ENCODE peak calls at places on chromosomes 12 and 14, in four cellular contexts. A, K, Z and T are unnamed samples. For H3K27me3, the result is how much of the 10 kb centered on the place peaks cover.

GRCh38 chr14:64834965-64835364 is 44.7 kb downstream of the SPTB start:
- DNase-seq in A (no peak), K (no peak), Z (no peak), T (no peak)

GRCh38 chr14:83568141-83568540 is 1961.8 kb upstream of the FLRT2 start:
- DNase-seq in A (no peak), K (no peak), Z (no peak), T (no peak)

GRCh38 chr12:118307069-118307954 is 65.4 kb downstream of the TAOK3 start:
- DNase-seq in A (peak), K (no peak), Z (no peak), T (peak)

GRCh38 chr14:54881235-54881760 is 21.3 kb downstream of the GCH1 start:
- DNase-seq in A (peak), K (no peak), Z (no peak), T (no peak)

GRCh38 chr12:84786622-84787021 is 126.0 kb downstream of the SLC6A15 start:
- DNase-seq in A (no peak), K (no peak), Z (no peak), T (no peak)

GRCh38 chr12:125100551-125101434 is 35.6 kb downstream of the AACS start:
- DNase-seq in A (no peak), K (no peak), Z (no peak), T (no peak)

GRCh38 chr12:74891276-74891675 is 318.4 kb downstream of the KCNC2 start:
- DNase-seq in A (no peak), K (no peak), Z (no peak), T (no peak)

GRCh38 chr14:67987596-67987995 is 168.0 kb downstream of the RAD51B start:
- DNase-seq in A (no peak), K (no peak), Z (no peak), T (peak)

GRCh38 chr12:104411826-104412626 is 44.7 kb upstream of the CHST11 start:
- DNase-seq in A (no peak), K (no peak), Z (no peak), T (no peak)

GRCh38 chr12:114342651-114343050 is 63.3 kb downstream of the TBX5 start:
- DNase-seq in A (no peak), K (no peak), Z (no peak), T (no peak)

GRCh38 chr14:52235866-52236510 is 31.5 kb upstream of the PTGDR start:
- DNase-seq in A (no peak), K (no peak), Z (no peak), T (no peak)

GRCh38 chr14:63654346-63654745 is 12.7 kb upstream of the WDR89 start:
- DNase-seq in A (no peak), K (no peak), Z (no peak), T (no peak)

GRCh38 chr12:75738486-75738885 is 227.1 kb upstream of the KRR1 start:
- DNase-seq in A (peak), K (no peak), Z (no peak), T (no peak)

GRCh38 chr12:95518976-95519375 is 32.3 kb downstream of the USP44 start:
- DNase-seq in A (no peak), K (no peak), Z (no peak), T (no peak)

GRCh38 chr12:122830517-122831214 is 4.6 kb upstream of the HIP1R start:
- DNase-seq in A (no peak), K (no peak), Z (peak), T (no peak)

GRCh38 chr14:26833777-26834176 is 235.9 kb upstream of the NOVA1 start:
- DNase-seq in A (no peak), K (no peak), Z (no peak), T (no peak)

GRCh38 chr12:17503742-17504141 is 586.3 kb downstream of the RERGL start:
- DNase-seq in A (no peak), K (no peak), Z (no peak), T (no peak)

GRCh38 chr14:21059842-21060589 is 2.4 kb downstream of the RNASE8 start:
- DNase-seq in A (no peak), K (no peak), Z (no peak), T (no peak)

GRCh38 chr12:101767537-101767936 is 28.3 kb upstream of the SYCP3 start:
- DNase-seq in A (no peak), K (no peak), Z (no peak), T (no peak)

GRCh38 chr12:88291498-88292131 is 149.5 kb downstream of the TMTC3 start:
- DNase-seq in A (no peak), K (no peak), Z (no peak), T (no peak)

GRCh38 chr12:46519407-46519806 is 146.8 kb upstream of the SLC38A2 start:
- DNase-seq in A (no peak), K (no peak), Z (no peak), T (no peak)

GRCh38 chr12:109139791-109140190 is 23.4 kb downstream of the ACACB start:
- DNase-seq in A (no peak), K (no peak), Z (no peak), T (no peak)

GRCh38 chr14:105059917-105060565 is 5.2 kb downstream of the GPR132 start:
- DNase-seq in A (peak), K (no peak), Z (no peak), T (no peak)

GRCh38 chr14:69485701-69486100 is 1.2 kb downstream of the PLEKHD1 start:
- DNase-seq in A (no peak), K (peak), Z (no peak), T (no peak)

GRCh38 chr12:59715434-59715833 is 119.6 kb downstream of the SLC16A7 start:
- DNase-seq in A (no peak), K (no peak), Z (no peak), T (no peak)

GRCh38 chr14:23727566-23728335 is 91.6 kb downstream of the DHRS2 start:
- DNase-seq in A (no peak), K (no peak), Z (no peak), T (no peak)

GRCh38 chr14:31244626-31245025 is 37.0 kb upstream of the HECTD1 start:
- DNase-seq in A (no peak), K (no peak), Z (no peak), T (no peak)

GRCh38 chr12:31866523-31866922 is 92.7 kb upstream of the RESF1 start:
- DNase-seq in A (no peak), K (no peak), Z (no peak), T (no peak)

GRCh38 chr12:21065845-21066244 is 65.1 kb upstream of the SLCO1B1 start:
- DNase-seq in A (no peak), K (no peak), Z (no peak), T (no peak)

GRCh38 chr12:75571204-75571603 is 59.8 kb upstream of the KRR1 start:
- DNase-seq in A (no peak), K (no peak), Z (no peak), T (no peak)

GRCh38 chr12:113818833-113819232 is 147.3 kb downstream of the RBM19 start:
- DNase-seq in A (no peak), K (no peak), Z (no peak), T (no peak)

GRCh38 chr12:112645586-112645985 is 146.0 kb upstream of the RPH3A start:
- DNase-seq in A (no peak), K (no peak), Z (no peak), T (no peak)

GRCh38 chr12:105493091-105493615 is 162.7 kb downstream of the C12orf75 start:
- DNase-seq in A (no peak), K (no peak), Z (no peak), T (no peak)

GRCh38 chr14:24080888-24081738 is 9.8 kb downstream of the CPNE6 start:
- DNase-seq in A (peak), K (peak), Z (peak), T (peak)

GRCh38 chr14:90107789-90108188 is 46.0 kb downstream of the KCNK13 start:
- DNase-seq in A (no peak), K (no peak), Z (no peak), T (no peak)

GRCh38 chr14:72478397-72479025 is 415.4 kb downstream of the DPF3 start:
- DNase-seq in A (no peak), K (no peak), Z (no peak), T (no peak)

GRCh38 chr12:6927379-6927991 is at the start of gene ATN1:
- DNase-seq in A (peak), K (peak), Z (peak), T (peak)

GRCh38 chr14:105355850-105356604 is 41.5 kb downstream of the PACS2 start:
- DNase-seq in A (no peak), K (no peak), Z (no peak), T (no peak)

GRCh38 chr14:56821177-56821576 is 10.9 kb upstream of the OTX2 start:
- DNase-seq in A (no peak), K (no peak), Z (no peak), T (no peak)

GRCh38 chr14:56814468-56815074 is 4.3 kb upstream of the OTX2 start:
- DNase-seq in A (no peak), K (no peak), Z (no peak), T (no peak)

GRCh38 chr14:56815301-56815700 is 5.0 kb upstream of the OTX2 start:
- DNase-seq in A (no peak), K (no peak), Z (no peak), T (no peak)

GRCh38 chr14:56816575-56817391 is 6.5 kb upstream of the OTX2 start:
- DNase-seq in A (no peak), K (no peak), Z (no peak), T (no peak)

DNA sequence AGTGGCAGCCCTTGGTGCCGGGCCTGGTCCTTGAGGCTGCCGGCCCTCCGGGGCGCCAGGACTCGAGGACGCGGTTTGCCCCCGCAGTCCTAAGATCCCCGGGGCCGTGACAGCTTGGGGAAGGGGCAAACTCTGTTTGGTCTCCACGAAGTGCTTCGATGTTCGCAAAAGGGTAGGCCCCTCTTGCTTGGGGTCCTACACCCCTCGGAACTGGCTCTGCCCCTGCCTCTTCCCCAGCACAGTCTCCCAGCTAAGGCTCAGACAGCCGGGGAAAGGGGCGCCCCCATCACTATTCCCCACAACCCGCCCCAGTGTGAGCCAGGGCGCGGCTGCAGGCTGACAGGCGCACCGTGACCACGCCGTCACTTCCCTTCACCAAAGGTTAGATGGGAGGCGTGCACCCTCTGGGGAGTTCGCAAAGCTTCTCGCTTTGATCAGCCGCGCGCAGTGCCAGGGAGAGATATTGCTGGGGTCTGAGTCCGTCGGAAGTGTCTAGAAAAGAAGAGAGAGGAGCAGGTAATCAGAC is 7.2 kb upstream of the OTX2 start:
- DNase-seq in A (no peak), K (no peak), Z (no peak), T (no peak)
- H3K27me3 ChIP-seq in A (under half), K (half or more), Z (under half), T (under half)

GRCh38 chr12:53699673-53700015 is 23.8 kb upstream of the ATP5MC2 start:
- DNase-seq in A (no peak), K (no peak), Z (no peak), T (no peak)

GRCh38 chr12:53696655-53697321 is 20.9 kb upstream of the ATP5MC2 start:
- DNase-seq in A (no peak), K (no peak), Z (no peak), T (no peak)

GRCh38 chr12:53700567-53700966 is 24.7 kb upstream of the ATP5MC2 start:
- DNase-seq in A (no peak), K (no peak), Z (no peak), T (no peak)

GRCh38 chr12:53701518-53702264 is 25.6 kb downstream of the CALCOCO1 start:
- DNase-seq in A (peak), K (peak), Z (peak), T (peak)

GRCh38 chr12:53698948-53699672 is 23.2 kb upstream of the ATP5MC2 start:
- DNase-seq in A (no peak), K (no peak), Z (no peak), T (no peak)
- H3K27me3 ChIP-seq in A (under half), K (half or more), Z (under half), T (under half)

GRCh38 chr14:74418031-74418430 is 8.0 kb downstream of the SYNDIG1L start:
- DNase-seq in A (no peak), K (no peak), Z (no peak), T (no peak)

GRCh38 chr14:74417611-74418010 is 8.4 kb downstream of the SYNDIG1L start:
- DNase-seq in A (no peak), K (no peak), Z (no peak), T (no peak)

GRCh38 chr14:74414793-74415437 is 11.1 kb downstream of the SYNDIG1L start:
- DNase-seq in A (no peak), K (no peak), Z (no peak), T (no peak)

GRCh38 chr14:74419086-74419485 is 6.9 kb downstream of the SYNDIG1L start:
- DNase-seq in A (no peak), K (no peak), Z (no peak), T (no peak)

DNA sequence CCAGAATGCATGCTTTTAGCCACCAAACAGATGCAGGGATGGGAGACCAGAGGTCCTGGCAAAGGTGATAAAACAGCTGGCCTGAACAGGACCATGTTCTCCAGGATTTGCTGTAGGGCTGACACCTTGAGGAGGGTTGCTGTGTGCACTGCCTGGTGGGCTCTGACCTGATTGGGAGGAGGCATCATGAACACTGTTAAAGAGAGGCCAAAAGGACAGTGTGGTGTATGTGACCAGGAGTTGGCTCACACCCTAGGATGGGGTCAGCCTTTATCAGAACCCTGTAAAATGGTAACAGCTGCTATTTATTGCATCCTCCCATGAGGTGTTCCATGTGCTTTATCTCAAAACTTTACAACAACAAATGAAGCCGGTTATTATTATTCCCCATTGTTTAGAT is 8.8 kb downstream of the SYNDIG1L start:
- DNase-seq in A (no peak), K (no peak), Z (no peak), T (no peak)
- H3K27me3 ChIP-seq in A (under half), K (under half), Z (under half), T (under half)

GRCh38 chr14:50821471-50822464 is 9.2 kb downstream of the NIN start:
- DNase-seq in A (peak), K (peak), Z (peak), T (no peak)
- H3K27me3 ChIP-seq in A (under half), K (under half), Z (under half), T (under half)

DNA sequence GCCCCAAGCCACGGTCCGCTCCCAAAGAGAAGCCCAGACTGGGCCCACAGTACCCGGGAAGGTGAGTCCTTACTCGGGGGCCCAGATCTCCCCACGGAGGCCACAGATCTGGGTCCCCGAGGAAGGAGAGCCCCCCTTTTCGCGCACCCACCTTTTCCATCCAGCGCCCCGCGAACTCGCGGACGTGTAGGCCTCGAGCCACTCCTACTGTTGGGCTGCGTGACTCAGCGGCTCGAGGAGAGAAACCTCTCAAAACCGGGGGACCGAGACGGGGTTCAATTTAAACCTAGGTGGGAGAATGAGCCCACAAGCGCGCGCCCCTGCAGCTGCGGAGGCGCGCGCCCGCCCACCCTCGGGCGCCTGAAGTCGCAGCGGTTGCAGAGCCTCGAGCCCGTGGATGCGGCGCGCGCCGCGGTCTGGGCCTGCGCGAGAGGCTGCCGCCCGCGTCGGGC is 6.3 kb downstream of the SIX6 start:
- DNase-seq in A (no peak), K (no peak), Z (no peak), T (no peak)
- H3K27me3 ChIP-seq in A (under half), K (half or more), Z (under half), T (under half)

GRCh38 chr14:100549834-100550625 is 37.2 kb downstream of the BEGAIN start:
- DNase-seq in A (no peak), K (no peak), Z (no peak), T (no peak)
- H3K27me3 ChIP-seq in A (under half), K (under half), Z (under half), T (under half)

GRCh38 chr12:111012918-111013317 is 92.5 kb upstream of the MYL2 start:
- DNase-seq in A (no peak), K (no peak), Z (no peak), T (no peak)

GRCh38 chr12:111010061-111010460 is 89.7 kb upstream of the MYL2 start:
- DNase-seq in A (no peak), K (no peak), Z (no peak), T (no peak)

GRCh38 chr12:111011999-111012600 is 91.7 kb upstream of the MYL2 start:
- DNase-seq in A (no peak), K (no peak), Z (no peak), T (no peak)

GRCh38 chr12:111010916-111011657 is 90.7 kb upstream of the MYL2 start:
- DNase-seq in A (no peak), K (no peak), Z (no peak), T (no peak)

GRCh38 chr12:111014547-111014946 is 94.2 kb upstream of the MYL2 start:
- DNase-seq in A (no peak), K (no peak), Z (no peak), T (no peak)
- H3K27me3 ChIP-seq in A (under half), K (under half), Z (under half), T (under half)

DNA sequence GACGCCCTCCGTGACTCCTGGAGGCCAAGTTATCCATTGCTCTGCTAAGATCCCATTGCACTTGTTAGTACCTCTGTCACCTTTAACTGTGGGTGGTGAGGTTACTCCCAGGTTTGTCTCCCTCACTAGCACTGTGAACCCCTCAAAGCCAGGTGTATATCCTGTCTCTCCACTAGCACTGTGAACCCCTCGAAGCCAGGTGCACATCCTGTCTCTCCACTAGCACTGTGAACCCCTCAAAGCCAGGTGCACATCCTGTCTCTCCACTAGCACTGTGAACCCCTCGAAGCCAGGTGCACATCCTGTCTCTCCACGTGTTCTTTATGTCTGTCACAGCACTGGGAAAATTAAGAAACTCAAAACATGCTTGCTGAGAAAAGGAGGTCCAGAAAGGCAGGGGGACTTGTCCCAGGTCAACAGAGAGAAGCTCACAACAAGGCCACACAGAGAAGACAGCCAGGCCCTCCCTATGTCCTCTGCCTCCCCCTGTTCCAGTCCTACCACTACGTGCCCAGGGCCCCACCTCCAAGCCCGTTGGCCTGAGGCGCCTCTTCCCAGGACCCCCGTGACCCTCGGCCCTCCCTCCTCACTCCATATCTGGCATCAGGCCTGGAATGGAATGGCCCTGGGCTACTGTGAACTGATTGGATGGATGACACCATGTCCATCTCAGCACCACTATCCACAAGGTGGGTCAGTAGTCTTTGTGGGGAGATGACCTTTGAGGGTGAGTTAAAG is 26.4 kb upstream of the FKBP4 start:
- DNase-seq in A (no peak), K (no peak), Z (no peak), T (no peak)
- H3K27me3 ChIP-seq in A (under half), K (under half), Z (under half), T (under half)